ENCODE peak calls at places on chromosome 21, in four cellular contexts. E is cardiac muscle cell, N is fibroblast of villous mesenchyme, P is colonic mucosa. M is an unnamed sample.

GRCh38 chr21:33998809-33999208 is 74.6 kb upstream of the MRPS6 start:
- DNase-seq in E (no peak), N (no peak), P (no peak), M (no peak)

GRCh38 chr21:37207441-37208009 is 59.6 kb downstream of the VPS26C start:
- DNase-seq in E (no peak), N (peak; percentile 14), P (no peak), M (no peak)

GRCh38 chr21:44760376-44760775 is 41.2 kb downstream of the UBE2G2 start:
- DNase-seq in E (no peak), N (no peak), P (no peak), M (no peak)

GRCh38 chr21:28342229-28342810 is 650.4 kb downstream of the LTN1 start:
- DNase-seq in E (no peak), N (peak; percentile 54), P (no peak), M (no peak)

GRCh38 chr21:46527801-46528200 is 69.1 kb downstream of the DIP2A start:
- DNase-seq in E (no peak), N (no peak), P (no peak), M (no peak)

GRCh38 chr21:37878946-37879660 is 37.2 kb downstream of the KCNJ6 start:
- DNase-seq in E (peak; percentile 48), N (peak; percentile 69), P (no peak), M (no peak)

GRCh38 chr21:34201441-34201838 is 128.1 kb downstream of the MRPS6 start:
- DNase-seq in E (no peak), N (no peak), P (no peak), M (no peak)

GRCh38 chr21:33374080-33374873 is 28.9 kb upstream of the IFNGR2 start:
- DNase-seq in E (peak; percentile 82), N (peak; percentile 66), P (peak; percentile 75), M (no peak)

GRCh38 chr21:46150491-46151121 is 4.8 kb downstream of the FTCD start:
- DNase-seq in E (no peak), N (no peak), P (no peak), M (peak; percentile 10)

GRCh38 chr21:29256125-29256895 is 42.4 kb upstream of the BACH1 start:
- DNase-seq in E (no peak), N (no peak), P (no peak), M (no peak)

GRCh38 chr21:45622416-45623097 is 21.0 kb upstream of the PCBP3 start:
- DNase-seq in E (no peak), N (no peak), P (no peak), M (no peak)

GRCh38 chr21:35932232-35932911 is 128.0 kb downstream of the SETD4 start:
- DNase-seq in E (peak; percentile 91), N (peak; percentile 98), P (no peak), M (no peak)

GRCh38 chr21:25635310-25635709 is 3.7 kb upstream of the JAM2 start:
- DNase-seq in E (no peak), N (no peak), P (no peak), M (no peak)

GRCh38 chr21:7917729-7918128 is 2603.7 kb upstream of the TPTE start:
- DNase-seq in E (no peak), N (no peak), P (no peak), M (no peak)

GRCh38 chr21:43189936-43190335 is 21.1 kb downstream of the CRYAA start:
- DNase-seq in E (no peak), N (no peak), P (no peak), M (no peak)

GRCh38 chr21:38831526-38832467 is 26.1 kb downstream of the ETS2 start:
- DNase-seq in E (peak; percentile 99), N (peak; percentile 100), P (peak; percentile 77), M (no peak)

GRCh38 chr21:10272216-10272615 is 249.2 kb upstream of the TPTE start:
- DNase-seq in E (no peak), N (no peak), P (no peak), M (no peak)

DNA sequence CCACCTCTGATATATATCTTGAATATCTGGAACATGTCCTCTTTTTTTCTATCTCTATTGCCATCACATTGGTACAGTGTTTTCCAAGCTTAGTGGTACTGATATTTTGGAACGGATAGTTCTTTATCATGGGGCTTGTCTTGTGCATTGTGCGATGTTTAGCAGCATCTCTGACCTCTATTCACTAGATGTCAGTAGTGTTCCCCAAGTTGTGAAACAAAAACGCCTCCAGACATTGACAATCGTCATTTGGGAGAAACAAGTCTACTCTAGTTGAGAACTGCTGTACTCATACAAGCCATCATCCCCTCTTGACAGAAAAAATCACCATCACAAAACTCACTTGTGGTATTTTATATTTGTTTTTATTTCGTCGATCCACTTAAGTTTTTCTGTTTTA is 79.7 kb upstream of the CHODL start:
- DNase-seq in E (no peak), N (no peak), P (no peak), M (no peak)
- TF ChIP-seq CTCF in E (no peak), N (no peak), P (no peak), M (no peak)

GRCh38 chr21:31902438-31902837 is 29.6 kb downstream of the HUNK start:
- DNase-seq in E (no peak), N (no peak), P (no peak), M (no peak)
- TF ChIP-seq CTCF in E (no peak), N (no peak), P (no peak), M (no peak)

GRCh38 chr21:15735409-15735808 is 5.6 kb downstream of the USP25 start:
- DNase-seq in E (no peak), N (peak; percentile 51), P (no peak), M (no peak)
- TF ChIP-seq CTCF in E (no peak), N (no peak), P (no peak), M (no peak)

DNA sequence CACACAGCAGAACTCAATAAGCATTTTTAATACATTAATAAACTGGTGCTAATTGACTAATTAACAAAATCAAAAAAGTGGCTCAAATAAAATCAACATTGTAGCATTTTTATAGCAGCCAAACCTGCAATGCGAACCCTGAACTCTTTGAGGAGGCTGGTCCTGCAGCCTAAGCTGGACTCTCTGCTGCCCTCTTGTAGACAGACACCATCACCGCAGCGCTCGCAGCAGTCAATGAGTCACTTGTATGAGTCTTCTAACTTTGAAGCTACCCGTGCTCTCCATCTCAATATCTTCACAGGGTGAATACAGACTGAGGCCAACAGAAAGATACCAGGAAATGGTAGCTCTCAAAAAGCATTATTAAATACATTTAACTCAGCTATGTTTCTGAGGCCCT is 9.7 kb upstream of the KRTAP7-1 start:
- DNase-seq in E (peak; percentile 1), N (no peak), P (peak; percentile 18), M (peak; percentile 74)
- TF ChIP-seq CTCF in E (no peak), N (no peak), P (no peak), M (peak; percentile 51)

DNA sequence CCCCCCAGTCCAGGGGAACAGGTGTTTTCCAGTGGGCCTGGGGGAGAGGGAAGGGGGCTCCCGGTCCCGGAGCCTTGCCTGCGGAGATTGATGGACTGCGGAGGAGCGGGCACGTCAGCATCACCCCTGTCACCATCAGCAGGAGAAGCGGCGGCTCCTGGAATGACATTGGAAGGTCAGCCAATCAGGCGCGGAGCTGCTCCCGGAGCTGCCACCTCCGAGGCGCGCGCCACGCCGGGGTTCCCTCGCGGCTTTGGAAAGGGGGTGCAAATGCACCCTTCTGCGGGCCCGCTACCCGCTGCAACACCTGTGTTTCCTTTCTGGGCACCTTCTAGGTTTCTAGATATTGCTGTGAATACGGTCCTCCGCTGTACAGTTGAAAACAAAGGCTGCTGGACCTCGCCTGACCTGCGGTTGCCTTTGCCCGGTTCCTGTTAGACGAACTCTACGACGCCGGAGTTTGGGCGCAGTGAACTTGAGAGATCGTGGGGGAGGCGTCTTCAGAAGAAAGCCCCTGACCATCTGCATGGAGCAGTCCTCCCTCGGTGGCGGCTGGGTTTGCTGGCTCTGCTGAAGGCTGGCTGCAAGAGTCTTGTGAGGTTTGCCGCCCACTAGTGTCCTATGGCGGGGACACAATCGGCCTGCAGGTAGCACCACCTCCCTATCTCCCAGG is 5.3 kb downstream of the DSCAM start:
- DNase-seq in E (no peak), N (no peak), P (no peak), M (peak; percentile 87)
- TF ChIP-seq CTCF in E (no peak), N (no peak), P (no peak), M (peak; percentile 68)

GRCh38 chr21:26846036-26846931 is 1.1 kb upstream of the ADAMTS1 start:
- DNase-seq in E (peak; percentile 93), N (peak; percentile 85), P (peak; percentile 66), M (peak; percentile 58)

GRCh38 chr21:26844258-26845065 is 747 bp downstream of the ADAMTS1 start:
- DNase-seq in E (peak; percentile 61), N (no peak), P (peak; percentile 29), M (peak; percentile 74)

GRCh38 chr21:26845750-26846035 is 484 bp upstream of the ADAMTS1 start:
- DNase-seq in E (no peak), N (no peak), P (no peak), M (no peak)

GRCh38 chr21:26843912-26844257 is 1.3 kb downstream of the ADAMTS1 start:
- DNase-seq in E (peak; percentile 66), N (peak; percentile 43), P (no peak), M (no peak)

DNA sequence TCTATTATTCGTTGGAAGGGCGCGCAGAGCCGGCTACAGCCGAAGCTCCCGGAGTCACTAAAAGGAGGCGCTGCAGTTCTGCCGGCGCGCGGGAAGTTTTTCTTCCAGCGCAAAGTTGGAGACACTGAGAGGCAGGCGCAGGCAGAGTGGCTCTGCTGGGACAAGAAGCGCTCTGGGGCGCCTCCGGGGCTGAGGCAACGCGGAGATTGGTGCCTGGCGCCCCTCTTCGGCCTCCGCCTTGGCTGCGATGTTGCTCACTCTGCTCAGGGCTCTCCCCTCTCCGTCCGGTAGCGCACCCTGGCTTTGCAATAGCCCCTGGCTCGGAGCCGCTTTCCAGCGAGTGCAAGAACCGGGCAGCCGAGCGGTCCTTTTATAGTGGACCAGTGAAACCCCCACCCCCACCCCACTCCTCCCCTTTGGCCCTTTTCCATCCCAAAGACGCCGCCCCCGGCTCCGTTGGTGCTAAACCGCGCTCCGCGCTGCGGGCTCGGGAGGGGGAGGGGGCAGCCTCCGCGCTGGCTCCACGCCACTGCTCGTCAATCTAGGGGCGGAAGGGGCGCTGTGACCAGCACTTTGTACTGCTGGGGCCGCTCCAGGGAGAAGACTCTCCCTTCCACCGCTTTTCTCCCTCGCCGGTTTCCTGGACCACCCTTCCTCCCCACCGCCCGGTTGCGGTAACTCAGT is at the start of gene ADAMTS1:
- DNase-seq in E (peak; percentile 96), N (peak; percentile 94), P (peak; percentile 78), M (peak; percentile 83)
- TF ChIP-seq CTCF in E (peak; percentile 2), N (no peak), P (no peak), M (no peak)